ENCODE peak calls at places on chromosomes 1 and 21, in seven cellular contexts. A, S, Y, D, M, N and G are unnamed samples.
A peak's percentile ranks its signal among the peaks of the same experiment; 100 is the strongest.

GRCh38 chr1:234292548-234292947 is 80.7 kb upstream of the COA6 start:
- DNase-seq in A (no peak), S (no peak), Y (no peak), D (no peak), M (no peak), N (no peak), G (no peak)

GRCh38 chr1:37741130-37741529 is 23.8 kb downstream of the EPHA10 start:
- DNase-seq in A (no peak), S (peak; percentile 33), Y (no peak), D (no peak), M (no peak), N (no peak), G (no peak)

GRCh38 chr21:26546698-26547097 is 26.4 kb downstream of the CYYR1 start:
- DNase-seq in A (no peak), S (no peak), Y (no peak), D (no peak), M (no peak), N (no peak), G (no peak)

GRCh38 chr1:212699839-212700596 is at the start of gene BATF3:
- DNase-seq in A (peak; percentile 87), S (no peak), Y (peak; percentile 37), D (peak; percentile 83), M (no peak), N (no peak), G (peak; percentile 86)

GRCh38 chr21:45950740-45951515 is 30.6 kb upstream of the COL6A1 start:
- DNase-seq in A (no peak), S (peak; percentile 95), Y (no peak), D (peak; percentile 88), M (no peak), N (peak; percentile 27), G (peak; percentile 36)

GRCh38 chr1:40817791-40818263 is 34.2 kb downstream of the KCNQ4 start:
- DNase-seq in A (no peak), S (no peak), Y (no peak), D (no peak), M (no peak), N (no peak), G (no peak)

GRCh38 chr21:22791986-22792560 is 1793.9 kb downstream of the NCAM2 start:
- DNase-seq in A (peak; percentile 2), S (peak; percentile 50), Y (no peak), D (no peak), M (no peak), N (peak; percentile 36), G (peak; percentile 63)

GRCh38 chr1:114671011-114671938 is 1.4 kb upstream of the DENND2C start:
- DNase-seq in A (no peak), S (peak; percentile 6), Y (no peak), D (no peak), M (no peak), N (no peak), G (peak; percentile 64)

GRCh38 chr1:159851386-159851785 is 11.1 kb downstream of the VSIG8 start:
- DNase-seq in A (no peak), S (no peak), Y (no peak), D (no peak), M (no peak), N (no peak), G (no peak)

GRCh38 chr1:231861541-231862481 is 235.2 kb downstream of the DISC1 start:
- DNase-seq in A (no peak), S (peak; percentile 80), Y (no peak), D (no peak), M (no peak), N (no peak), G (no peak)